ENCODE peak calls at places on chromosomes 13 and 19, in nine cellular contexts. K is astrocyte of the spinal cord; O is heart left ventricle; Z is pancreas; F is colonic mucosa; X is fibroblast of lung; H is CD8-positive, alpha-beta T cell; I is AG04450; Y is ascending aorta. G is an unnamed sample.

GRCh38 chr13:99495478-99496321 is 5.6 kb upstream of the TM9SF2 start:
- DNase-seq in Z (no peak), F (no peak), X (no peak), Y (no peak), O (no peak), H (no peak), K (no peak), I (no peak), G (no peak)

GRCh38 chr13:30906411-30906990 is 430 bp downstream of the MEDAG start:
- DNase-seq in I (no peak), X (no peak), Y (no peak), Z (no peak), K (no peak), H (no peak), F (no peak), O (no peak), G (no peak)

GRCh38 chr19:834216-834615 is 6.6 kb downstream of the AZU1 start:
- DNase-seq in I (no peak), X (no peak), Y (no peak), F (no peak), K (no peak), Z (no peak), O (no peak), H (no peak), G (no peak)

GRCh38 chr13:27257233-27257568 is 5.8 kb downstream of the RPL21 start:
- DNase-seq in K (no peak), X (no peak), F (no peak), Y (no peak), H (no peak), Z (no peak), O (no peak), I (no peak), G (no peak)

GRCh38 chr19:14479309-14479984 is 4.3 kb upstream of the PTGER1 start:
- DNase-seq in Z (no peak), I (no peak), F (no peak), H (no peak), X (no peak), Y (no peak), K (no peak), O (no peak), G (no peak)

GRCh38 chr13:19172647-19173030 is 9.0 kb downstream of the TUBA3C start:
- DNase-seq in K (no peak), F (no peak), Y (no peak), H (no peak), O (no peak), I (no peak), Z (no peak), X (no peak), G (no peak)

GRCh38 chr13:85093808-85094207 is 705.4 kb downstream of the SLITRK6 start:
- DNase-seq in Y (no peak), Z (no peak), I (no peak), K (peak), H (no peak), X (peak), O (no peak), F (no peak), G (no peak)

GRCh38 chr19:32070101-32070500 is 275.3 kb upstream of the ZNF507 start:
- DNase-seq in H (no peak), K (no peak), X (no peak), Y (no peak), Z (no peak), F (no peak), I (no peak), O (no peak), G (no peak)

DNA sequence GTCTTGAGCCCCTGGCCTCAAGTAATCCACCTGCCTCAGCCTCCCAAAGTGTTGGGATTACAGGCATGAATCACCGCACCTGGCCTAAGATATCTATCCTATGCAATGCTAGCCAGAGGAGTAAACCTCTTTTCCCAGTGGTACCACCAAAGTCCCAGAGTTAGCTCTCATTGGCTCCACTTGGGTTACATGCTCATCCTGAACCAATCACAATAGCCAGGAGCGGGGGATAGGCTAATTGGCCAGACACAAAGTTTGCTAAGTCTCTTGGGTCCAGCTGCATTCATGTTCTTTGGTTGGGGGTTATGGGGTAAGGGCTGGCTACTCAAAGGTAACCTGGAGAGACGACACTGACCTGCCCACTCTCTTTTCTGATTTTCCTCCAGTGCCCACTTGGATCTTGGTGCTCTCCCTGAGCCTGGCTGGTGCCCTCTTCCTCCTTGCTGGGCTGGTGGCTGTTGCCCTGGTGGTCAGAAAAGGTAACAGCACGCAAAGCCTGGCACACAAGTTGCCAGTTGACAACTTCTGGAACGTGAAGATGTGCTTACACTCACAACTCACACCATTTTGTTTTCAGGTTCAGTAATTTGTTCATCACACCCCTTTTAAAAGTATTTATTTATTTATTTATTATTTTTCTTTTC is 7.8 kb downstream of the C19orf38 start:
- DNase-seq in F (no peak), I (no peak), X (no peak), O (no peak), Z (no peak), H (no peak), K (no peak), Y (no peak), G (no peak)
- TF ChIP-seq CTCF in F (peak), I (peak), X (peak), O (peak), Z (peak), H (peak), K (peak), Y (peak), G (peak)

DNA sequence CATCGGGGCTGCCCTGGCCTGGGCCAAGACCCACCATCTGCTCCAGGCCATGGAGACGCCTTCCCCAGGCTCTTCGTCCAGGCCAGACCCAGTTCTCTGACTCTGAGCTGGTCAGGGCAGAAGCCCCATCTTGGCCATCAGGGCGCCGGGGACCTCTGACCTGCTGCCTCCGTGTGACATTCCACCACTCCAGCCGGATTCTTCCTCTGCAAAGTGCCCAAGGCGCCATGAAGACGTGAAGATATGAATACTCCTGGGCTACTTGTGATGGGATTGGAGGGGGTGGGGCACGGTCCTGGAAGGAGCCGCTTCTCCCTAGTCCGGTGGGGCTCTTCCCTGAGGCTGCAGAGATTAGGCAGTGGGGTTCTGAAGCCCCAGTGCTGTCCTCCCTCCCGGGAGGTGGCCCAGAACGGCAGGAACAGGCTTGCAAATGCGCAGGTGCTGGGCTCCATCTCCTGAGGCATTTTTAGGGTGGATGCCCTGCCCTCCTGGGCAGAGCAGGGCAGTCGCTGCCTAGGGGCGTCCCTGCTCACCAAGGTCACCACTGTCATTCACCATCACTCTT is 26.0 kb upstream of the SLC7A10 start:
- DNase-seq in Z (no peak), I (no peak), K (no peak), Y (no peak), F (no peak), H (no peak), O (peak), X (no peak), G (no peak)
- H3K4me3 ChIP-seq in Z (no peak), I (no peak), K (no peak), Y (no peak), F (no peak), H (no peak), O (no peak), X (no peak), G (no peak)

GRCh38 chr19:29694669-29695627 is 20.1 kb downstream of the C19orf12 start:
- DNase-seq in H (peak), F (peak), X (peak), Z (peak), O (peak), I (no peak), Y (peak), K (peak), G (peak)

GRCh38 chr19:29687897-29688728 is 22.9 kb downstream of the PLEKHF1 start:
- DNase-seq in Z (no peak), I (no peak), K (peak), X (peak), H (no peak), Y (no peak), F (no peak), O (no peak), G (peak)

GRCh38 chr19:29687244-29687896 is 22.1 kb downstream of the PLEKHF1 start:
- DNase-seq in Z (no peak), K (peak), F (no peak), I (peak), H (no peak), X (peak), Y (peak), O (no peak), G (peak)

GRCh38 chr19:29694166-29694565 is 20.9 kb downstream of the C19orf12 start:
- DNase-seq in Z (no peak), O (no peak), Y (no peak), X (no peak), I (no peak), H (no peak), K (no peak), F (no peak), G (no peak)

DNA sequence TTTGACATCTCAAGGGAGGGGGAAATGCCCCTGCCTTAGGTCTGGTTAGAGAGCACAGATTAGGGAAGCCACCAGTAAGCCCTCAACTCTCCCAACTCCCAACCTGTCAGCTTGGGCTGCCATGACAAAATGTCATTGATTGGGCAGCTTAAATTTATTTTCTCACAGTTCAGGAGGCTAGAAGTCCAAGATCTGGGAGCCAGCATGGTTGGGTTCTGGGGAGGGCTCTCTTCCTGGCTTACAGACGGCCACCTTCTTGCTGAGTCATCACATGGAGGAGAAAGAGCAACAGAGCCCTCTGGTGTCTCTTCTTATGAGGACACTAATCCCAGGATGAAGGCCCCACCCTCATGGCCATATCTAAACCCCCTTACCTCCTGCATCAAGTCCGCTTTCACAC is 24.2 kb downstream of the C19orf12 start:
- DNase-seq in H (peak), Z (no peak), O (no peak), F (no peak), X (peak), K (peak), I (no peak), Y (no peak), G (no peak)
- TF ChIP-seq CTCF in H (peak), Z (no peak), O (no peak), F (no peak), X (peak), K (peak), I (no peak), Y (peak), G (peak)

GRCh38 chr13:101219609-101220265 is 196.6 kb downstream of the NALCN start:
- DNase-seq in O (no peak), Y (no peak), H (no peak), F (no peak), Z (peak), X (no peak), K (no peak), I (no peak), G (no peak)
- H3K4me3 ChIP-seq in O (no peak), Y (no peak), H (no peak), F (no peak), Z (no peak), X (no peak), K (no peak), I (no peak), G (no peak)

GRCh38 chr13:38530492-38530891 is 156.4 kb upstream of the FREM2 start:
- DNase-seq in Z (no peak), X (peak), Y (no peak), H (no peak), F (no peak), I (no peak), O (no peak), K (peak), G (peak)
- TF ChIP-seq CTCF in Z (no peak), X (peak), Y (no peak), H (no peak), F (no peak), I (no peak), O (no peak), K (peak), G (peak)

DNA sequence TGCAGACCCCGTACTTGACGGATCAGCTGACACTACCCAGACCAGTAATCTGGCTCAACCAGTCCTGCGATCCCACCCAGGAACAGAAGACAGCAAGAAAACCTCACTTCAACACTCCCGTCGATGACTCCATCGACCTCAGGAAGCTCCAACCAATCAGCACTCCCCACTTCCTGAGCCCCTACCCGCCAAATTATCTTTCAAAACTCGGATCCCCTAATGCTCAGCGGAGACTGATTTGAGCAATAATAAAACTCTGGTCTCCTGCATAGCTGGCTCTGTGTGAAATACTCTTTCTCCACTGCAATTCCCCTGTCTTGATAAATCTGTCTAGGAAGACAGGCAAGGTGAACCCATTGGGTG is 1.2 kb downstream of the LSM4 start:
- DNase-seq in H (no peak), F (no peak), X (peak), O (no peak), Z (no peak), Y (no peak), I (no peak), K (peak), G (no peak)
- H3K4me3 ChIP-seq in H (peak), F (peak), X (peak), O (peak), Z (no peak), Y (peak), I (peak), K (peak), G (peak)

GRCh38 chr13:49058761-49059160 is 83.0 kb downstream of the FNDC3A start:
- DNase-seq in Z (no peak), I (no peak), H (no peak), K (no peak), Y (no peak), F (no peak), O (no peak), X (no peak), G (no peak)
- TF ChIP-seq CTCF in Z (no peak), I (no peak), H (no peak), K (no peak), Y (no peak), F (no peak), O (no peak), X (no peak), G (no peak)

GRCh38 chr13:111179908-111180756 is 65.0 kb downstream of the ARHGEF7 start:
- DNase-seq in Z (no peak), Y (no peak), I (no peak), X (no peak), H (peak), F (no peak), K (no peak), O (no peak), G (no peak)
- H3K4me3 ChIP-seq in Z (no peak), Y (no peak), I (no peak), X (no peak), H (no peak), F (no peak), K (no peak), O (no peak), G (no peak)

G was measured in AG09309.